ENCODE peak calls at places on chromosomes 6 and 20, in four cellular contexts. One of them, this sample, is unnamed.

GRCh38 chr20:58832442-58832841 is 18.3 kb downstream of the GNAS-AS1 start:
- DNase-seq in iPS-NIHi11: no peak
- DNase-seq in fibroblast of pulmonary artery: peak; percentile 27
- DNase-seq in SK-N-SH: no peak
- DNase-seq in this sample: no peak

GRCh38 chr6:63814459-63814858 is 178.9 kb downstream of the PHF3 start:
- DNase-seq in SK-N-SH: no peak
- DNase-seq in iPS-NIHi11: no peak
- DNase-seq in fibroblast of pulmonary artery: peak; percentile 15
- DNase-seq in this sample: no peak

GRCh38 chr6:14159090-14159489 is 41.5 kb downstream of the CD83 start:
- DNase-seq in iPS-NIHi11: no peak
- DNase-seq in fibroblast of pulmonary artery: no peak
- DNase-seq in SK-N-SH: no peak
- DNase-seq in this sample: no peak

GRCh38 chr6:47126647-47127339 is 84.7 kb upstream of the ADGRF1 start:
- DNase-seq in iPS-NIHi11: no peak
- DNase-seq in SK-N-SH: no peak
- DNase-seq in fibroblast of pulmonary artery: peak; percentile 67
- DNase-seq in this sample: peak; percentile 70

GRCh38 chr20:16476032-16476431 is 97.2 kb downstream of the KIF16B start:
- DNase-seq in SK-N-SH: peak; percentile 45
- DNase-seq in fibroblast of pulmonary artery: peak; percentile 80
- DNase-seq in iPS-NIHi11: peak; percentile 32
- DNase-seq in this sample: peak; percentile 61

GRCh38 chr6:8065519-8065911 is 1.3 kb upstream of the BLOC1S5 start:
- DNase-seq in iPS-NIHi11: no peak
- DNase-seq in SK-N-SH: no peak
- DNase-seq in fibroblast of pulmonary artery: no peak
- DNase-seq in this sample: no peak

GRCh38 chr6:4606681-4607025 is 169.6 kb upstream of the CDYL start:
- DNase-seq in fibroblast of pulmonary artery: no peak
- DNase-seq in SK-N-SH: no peak
- DNase-seq in iPS-NIHi11: no peak
- DNase-seq in this sample: no peak

GRCh38 chr6:162371133-162371532 is 356.4 kb downstream of the PRKN start:
- DNase-seq in fibroblast of pulmonary artery: no peak
- DNase-seq in SK-N-SH: no peak
- DNase-seq in iPS-NIHi11: no peak
- DNase-seq in this sample: no peak

GRCh38 chr6:72218125-72218524 is 331.8 kb downstream of the RIMS1 start:
- DNase-seq in SK-N-SH: peak; percentile 55
- DNase-seq in iPS-NIHi11: peak; percentile 66
- DNase-seq in fibroblast of pulmonary artery: peak; percentile 40
- DNase-seq in this sample: peak; percentile 64

GRCh38 chr20:5376228-5376627 is 59.5 kb upstream of the PROKR2 start:
- DNase-seq in fibroblast of pulmonary artery: no peak
- DNase-seq in SK-N-SH: no peak
- DNase-seq in iPS-NIHi11: no peak
- DNase-seq in this sample: no peak

GRCh38 chr6:41488392-41489129 is 57.6 kb upstream of the FOXP4 start:
- DNase-seq in SK-N-SH: peak; percentile 63
- DNase-seq in fibroblast of pulmonary artery: peak; percentile 82
- DNase-seq in iPS-NIHi11: peak; percentile 73
- DNase-seq in this sample: peak; percentile 82

GRCh38 chr20:19699132-19699971 is 58.7 kb upstream of the RIN2 start:
- DNase-seq in fibroblast of pulmonary artery: peak; percentile 88
- DNase-seq in iPS-NIHi11: no peak
- DNase-seq in SK-N-SH: no peak
- DNase-seq in this sample: peak; percentile 22

GRCh38 chr20:428658-429200 is 20.6 kb downstream of the RBCK1 start:
- DNase-seq in fibroblast of pulmonary artery: no peak
- DNase-seq in iPS-NIHi11: peak; percentile 68
- DNase-seq in SK-N-SH: no peak
- DNase-seq in this sample: no peak

GRCh38 chr6:72649032-72649984 is 27.4 kb downstream of the KCNQ5 start:
- DNase-seq in iPS-NIHi11: no peak
- DNase-seq in SK-N-SH: no peak
- DNase-seq in fibroblast of pulmonary artery: peak; percentile 87
- DNase-seq in this sample: no peak

GRCh38 chr6:169969372-169970099 is 218.1 kb downstream of the ERMARD start:
- DNase-seq in fibroblast of pulmonary artery: no peak
- DNase-seq in iPS-NIHi11: peak; percentile 14
- DNase-seq in SK-N-SH: peak; percentile 12
- DNase-seq in this sample: no peak

GRCh38 chr20:50746138-50746940 is 15.0 kb downstream of the PARD6B start:
- DNase-seq in fibroblast of pulmonary artery: peak; percentile 35
- DNase-seq in SK-N-SH: no peak
- DNase-seq in iPS-NIHi11: no peak
- DNase-seq in this sample: peak; percentile 68

GRCh38 chr20:31718952-31719643 is 3.6 kb downstream of the BCL2L1 start:
- DNase-seq in SK-N-SH: no peak
- DNase-seq in fibroblast of pulmonary artery: no peak
- DNase-seq in iPS-NIHi11: no peak
- DNase-seq in this sample: peak; percentile 80

This sample was measured in hepatocyte.